ENCODE peak calls at places on chromosomes 1 and 21, in four cellular contexts. I is K562, Y is WTC11, K is SK-N-SH. Z is an unnamed sample.

GRCh38 chr1:54854376-54855020 is 32.5 kb downstream of the DHCR24 start:
- DNase-seq in I (no peak), Y (no peak), K (no peak), Z (no peak)

GRCh38 chr1:170239445-170239844 is 93.7 kb downstream of the NTMT2 start:
- DNase-seq in I (no peak), Y (no peak), K (no peak), Z (no peak)

GRCh38 chr21:19123053-19123452 is 719.5 kb upstream of the TMPRSS15 start:
- DNase-seq in I (no peak), Y (no peak), K (no peak), Z (no peak)

GRCh38 chr1:159441360-159441759 is 1.8 kb downstream of the OR10J1 start:
- DNase-seq in I (no peak), Y (no peak), K (no peak), Z (no peak)

GRCh38 chr1:163366555-163366954 is 44.8 kb downstream of the NUF2 start:
- DNase-seq in I (no peak), Y (no peak), K (no peak), Z (no peak)

GRCh38 chr1:115879977-115880376 is 39.1 kb upstream of the NHLH2 start:
- DNase-seq in I (no peak), Y (peak), K (no peak), Z (no peak)

GRCh38 chr1:73593379-73593778 is 604.6 kb downstream of the LRRIQ3 start:
- DNase-seq in I (no peak), Y (no peak), K (no peak), Z (no peak)

GRCh38 chr1:38004284-38005101 is 821 bp downstream of the FHL3 start:
- DNase-seq in I (no peak), Y (peak), K (peak), Z (no peak)

GRCh38 chr1:32349211-32349708 is 13.0 kb downstream of the FAM229A start:
- DNase-seq in I (no peak), Y (no peak), K (no peak), Z (peak)

GRCh38 chr1:5752715-5753330 is 239.4 kb downstream of the NPHP4 start:
- DNase-seq in I (no peak), Y (no peak), K (peak), Z (no peak)

GRCh38 chr1:5751171-5751556 is 241.1 kb downstream of the NPHP4 start:
- DNase-seq in I (no peak), Y (no peak), K (no peak), Z (no peak)

GRCh38 chr1:5748286-5749225 is 243.7 kb downstream of the NPHP4 start:
- DNase-seq in I (no peak), Y (no peak), K (no peak), Z (no peak)

GRCh38 chr1:5751833-5752714 is 240.2 kb downstream of the NPHP4 start:
- DNase-seq in I (no peak), Y (no peak), K (no peak), Z (no peak)

DNA sequence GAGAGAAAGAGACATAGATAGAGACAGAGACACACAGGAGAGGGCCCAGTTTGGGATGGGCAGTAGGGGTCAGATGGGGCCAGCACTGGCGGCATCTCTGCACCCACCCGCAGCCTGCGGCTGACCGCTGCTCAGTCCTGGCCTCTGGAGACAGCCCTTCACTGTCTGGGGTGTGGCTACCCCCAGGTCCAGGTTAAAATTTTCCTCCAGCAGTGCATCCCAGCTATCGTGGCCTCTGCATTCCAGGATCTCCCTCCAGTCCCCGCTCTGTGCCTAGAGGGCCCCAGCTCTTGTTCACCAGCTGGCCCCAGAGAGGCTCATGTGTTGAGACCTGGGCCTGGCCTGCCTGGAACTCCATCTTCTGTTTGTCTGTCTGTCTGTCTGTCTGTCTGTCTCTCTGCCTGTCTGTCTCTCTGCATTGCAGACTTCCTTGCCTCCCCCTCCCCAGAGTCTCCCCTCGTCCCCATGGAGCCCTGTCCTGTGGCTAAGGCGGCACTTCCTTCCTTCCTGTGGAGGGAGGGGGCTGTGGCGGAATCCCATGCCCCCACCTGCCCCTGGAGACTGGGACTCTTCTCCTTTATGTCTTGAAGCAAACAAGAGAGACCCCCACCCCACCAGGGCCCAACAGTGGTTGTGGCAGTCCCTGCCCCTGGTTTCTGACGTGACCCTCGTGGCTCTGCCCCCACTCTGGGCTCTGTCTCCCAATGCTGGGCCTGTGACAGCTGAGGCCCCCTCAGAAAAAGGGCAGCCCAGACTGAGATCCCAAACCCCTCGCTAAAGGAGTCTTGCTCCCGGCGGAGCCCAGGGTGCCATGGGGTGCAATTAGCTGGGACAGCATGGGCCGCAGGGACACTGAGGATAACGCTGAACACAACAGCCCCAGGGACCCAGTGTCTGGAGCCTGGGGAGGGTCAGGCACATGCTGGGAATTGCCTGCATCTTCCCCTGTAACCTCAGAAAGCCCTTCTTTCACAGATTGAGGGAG is 241.7 kb downstream of the NPHP4 start:
- DNase-seq in I (no peak), Y (no peak), K (no peak), Z (no peak)
- TF ChIP-seq FOXJ3 in I (no peak), Y (no peak), K (no peak), Z (no peak)

GRCh38 chr1:236168716-236169429 is 26.5 kb downstream of the GPR137B start:
- DNase-seq in I (no peak), Y (peak), K (no peak), Z (peak)
- TF ChIP-seq FOXJ3 in I (no peak), Y (no peak), K (no peak), Z (no peak)

GRCh38 chr1:218069180-218069579 is 215.9 kb upstream of the RRP15 start:
- DNase-seq in I (no peak), Y (no peak), K (no peak), Z (no peak)
- TF ChIP-seq FOXJ3 in I (no peak), Y (no peak), K (no peak), Z (no peak)

DNA sequence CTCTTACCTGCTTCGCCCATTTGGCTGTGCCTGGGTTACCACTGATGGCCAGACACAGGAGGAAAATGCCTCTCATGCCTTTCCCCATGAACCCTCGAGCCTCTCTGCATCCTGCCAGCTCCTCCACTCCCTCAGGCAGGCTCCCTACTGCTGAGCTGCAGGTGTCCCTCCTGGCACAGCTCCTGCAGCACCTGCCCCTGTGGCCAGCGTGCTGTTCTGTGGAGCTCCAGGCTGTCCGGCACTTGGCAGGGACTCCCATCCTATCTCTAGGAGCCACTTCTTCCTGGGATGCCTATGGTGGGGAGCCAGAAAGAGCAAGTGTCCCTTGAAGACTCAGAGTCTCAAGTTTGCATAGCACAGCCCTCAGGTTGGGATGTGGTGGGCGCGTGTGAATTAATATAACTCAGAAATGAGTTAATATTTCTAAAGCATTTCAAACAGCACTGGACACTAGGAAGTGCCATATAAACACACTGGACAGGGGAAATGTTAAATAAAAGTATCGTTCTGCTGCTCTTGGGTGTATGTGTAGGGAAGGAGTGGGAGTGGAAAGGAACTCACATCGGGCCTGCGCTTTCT is 2.6 kb downstream of the LRRC71 start:
- DNase-seq in I (no peak), Y (no peak), K (no peak), Z (no peak)
- TF ChIP-seq FOXJ3 in I (no peak), Y (no peak), K (no peak), Z (no peak)

GRCh38 chr1:206728588-206728987 is 42.0 kb upstream of the IL19 start:
- DNase-seq in I (no peak), Y (no peak), K (no peak), Z (no peak)

GRCh38 chr1:206729050-206729449 is 41.5 kb upstream of the IL19 start:
- DNase-seq in I (no peak), Y (no peak), K (no peak), Z (no peak)

GRCh38 chr1:206729507-206729906 is 41.1 kb upstream of the IL19 start:
- DNase-seq in I (no peak), Y (no peak), K (no peak), Z (no peak)

GRCh38 chr1:206725053-206725963 is 40.6 kb downstream of the MAPKAPK2 start:
- DNase-seq in I (peak), Y (peak), K (peak), Z (peak)

DNA sequence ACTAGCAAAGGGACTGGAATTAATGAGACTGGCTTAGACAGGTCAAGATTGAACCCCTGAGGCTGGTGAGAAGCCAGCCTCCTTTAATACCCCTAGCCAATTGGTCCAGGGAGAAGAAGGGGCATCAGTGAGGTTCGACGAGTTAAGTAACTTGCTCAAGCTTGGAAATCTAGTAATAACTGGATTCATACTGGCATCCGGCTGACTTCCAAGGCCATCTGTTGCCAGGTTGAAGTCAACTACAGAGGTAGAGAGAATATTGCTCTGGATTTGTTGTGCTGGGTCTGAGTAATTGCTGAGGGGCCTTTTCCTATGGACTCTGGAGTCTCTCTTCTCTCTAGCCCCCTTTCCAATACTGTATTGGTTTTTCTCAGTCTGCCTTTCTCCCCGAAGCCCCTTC is 42.6 kb upstream of the IL19 start:
- DNase-seq in I (no peak), Y (no peak), K (no peak), Z (no peak)
- TF ChIP-seq FOXJ3 in I (no peak), Y (no peak), K (no peak), Z (no peak)

GRCh38 chr1:204069887-204070286 is 3.0 kb upstream of the SOX13 start:
- DNase-seq in I (no peak), Y (no peak), K (no peak), Z (no peak)
- TF ChIP-seq FOXJ3 in I (no peak), Y (no peak), K (no peak), Z (no peak)

GRCh38 chr1:183780159-183780558 is 24.8 kb upstream of the RGL1 start:
- DNase-seq in I (no peak), Y (no peak), K (no peak), Z (peak)

GRCh38 chr1:183780757-183781156 is 24.2 kb upstream of the RGL1 start:
- DNase-seq in I (no peak), Y (no peak), K (no peak), Z (no peak)

GRCh38 chr1:183783342-183783741 is 21.6 kb upstream of the RGL1 start:
- DNase-seq in I (no peak), Y (no peak), K (no peak), Z (no peak)

GRCh38 chr1:183787704-183788103 is 17.2 kb upstream of the RGL1 start:
- DNase-seq in I (no peak), Y (no peak), K (no peak), Z (no peak)

DNA sequence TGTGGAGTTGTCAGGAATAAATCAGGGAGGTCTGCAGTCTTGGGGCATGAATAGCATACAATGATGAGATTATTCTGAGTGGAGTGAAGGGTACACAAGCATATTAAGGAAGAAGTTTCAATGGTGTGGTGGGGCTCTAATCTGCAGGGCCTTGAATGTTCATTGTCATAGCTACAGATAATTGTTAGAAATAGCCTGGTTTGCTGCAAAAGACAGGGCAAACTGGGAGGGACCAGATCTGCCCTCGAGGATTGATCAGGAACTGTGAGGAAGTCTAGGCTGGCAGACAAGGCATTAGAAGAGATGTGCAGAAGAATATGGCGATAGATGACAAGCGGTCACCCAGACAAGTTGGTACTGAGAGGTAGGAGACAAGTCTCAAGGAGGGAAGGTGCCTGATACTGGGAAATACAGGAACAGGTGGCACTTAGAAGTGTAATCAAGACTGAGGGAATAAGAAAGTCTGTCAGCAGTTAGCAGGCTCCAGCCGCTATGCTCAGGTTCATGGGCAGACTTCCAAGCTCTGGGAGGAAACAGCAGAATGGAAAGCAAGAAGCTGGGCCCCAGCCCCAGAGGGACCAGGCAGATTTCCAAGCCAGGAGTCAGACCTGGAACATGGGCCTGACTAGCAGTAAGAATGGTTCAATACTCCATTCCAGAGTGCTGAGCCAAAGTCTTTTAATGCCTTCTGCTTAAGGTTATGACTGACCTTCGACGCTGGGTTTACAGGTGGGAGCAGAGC is 20.9 kb upstream of the RGL1 start:
- DNase-seq in I (no peak), Y (no peak), K (no peak), Z (no peak)
- TF ChIP-seq FOXJ3 in I (no peak), Y (no peak), K (no peak), Z (no peak)

GRCh38 chr1:46538147-46538546 is 13.3 kb downstream of the KNCN start:
- DNase-seq in I (no peak), Y (no peak), K (no peak), Z (no peak)

GRCh38 chr1:46543382-46543760 is 8.1 kb downstream of the KNCN start:
- DNase-seq in I (no peak), Y (no peak), K (no peak), Z (no peak)

GRCh38 chr1:46537651-46538050 is 13.8 kb downstream of the KNCN start:
- DNase-seq in I (no peak), Y (no peak), K (no peak), Z (no peak)

GRCh38 chr1:46536527-46536926 is 14.9 kb downstream of the KNCN start:
- DNase-seq in I (no peak), Y (no peak), K (no peak), Z (no peak)

DNA sequence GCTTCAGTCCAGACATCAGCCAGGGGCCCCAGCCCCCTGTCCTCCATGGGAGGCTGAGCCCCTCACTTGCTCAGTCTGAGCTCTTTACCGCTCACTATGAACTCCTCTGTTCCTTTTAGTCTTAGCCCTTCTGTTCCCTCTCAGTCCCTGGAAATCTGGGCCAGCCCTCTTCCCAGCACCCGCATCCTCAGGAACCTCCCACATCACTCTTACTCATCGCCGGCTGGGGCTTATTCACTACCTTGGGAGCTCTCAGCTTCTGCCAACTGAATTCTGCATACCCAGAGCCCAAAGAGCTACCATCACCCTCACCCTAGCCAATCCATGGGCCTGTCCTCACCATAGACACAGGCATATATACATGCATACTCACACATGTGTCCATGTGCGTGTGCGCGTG is 11.5 kb downstream of the KNCN start:
- DNase-seq in I (no peak), Y (no peak), K (no peak), Z (no peak)
- TF ChIP-seq FOXJ3 in I (no peak), Y (no peak), K (no peak), Z (no peak)

GRCh38 chr21:33412832-33413519 is 9.8 kb downstream of the IFNGR2 start:
- DNase-seq in I (no peak), Y (no peak), K (no peak), Z (peak)
- TF ChIP-seq FOXJ3 in I (no peak), Y (no peak), K (no peak), Z (no peak)

Z was measured in HepG2.